ENCODE peak calls at places on chromosomes 11 and 22, in eight cellular contexts. C is B cell, R is NCI-H1930, X is PC-3, Q is cardiac fibroblast, H is RWPE1, U is NAMALWA, S is iris pigment epithelial cell. N is an unnamed sample.

GRCh38 chr11:71342116-71342515 is 89.7 kb upstream of the SHANK2 start:
- DNase-seq in C (no peak), R (no peak), X (no peak), Q (peak), H (no peak), U (no peak), S (peak), N (no peak)

GRCh38 chr11:7551571-7551970 is 37.8 kb downstream of the PPFIBP2 start:
- DNase-seq in C (no peak), R (no peak), X (no peak), Q (peak), H (peak), U (no peak), S (peak), N (no peak)

GRCh38 chr11:69010964-69011623 is 2.0 kb downstream of the MRGPRF start:
- DNase-seq in C (no peak), R (no peak), X (no peak), Q (peak), H (peak), U (no peak), S (peak), N (peak)

GRCh38 chr11:57711414-57712255 is at the start of gene MED19:
- DNase-seq in C (peak), R (peak), X (peak), Q (peak), H (peak), U (peak), S (peak), N (no peak)

GRCh38 chr11:8250446-8250845 is 13.2 kb downstream of the LMO1 start:
- DNase-seq in C (no peak), R (no peak), X (no peak), Q (no peak), H (no peak), U (no peak), S (no peak), N (no peak)

GRCh38 chr22:33519140-33519973 is 400.9 kb downstream of the LARGE1 start:
- DNase-seq in C (peak), R (peak), X (peak), Q (peak), H (no peak), U (peak), S (peak), N (peak)

GRCh38 chr11:636511-637332 is at the start of gene DRD4:
- DNase-seq in C (no peak), R (no peak), X (no peak), Q (peak), H (no peak), U (no peak), S (no peak), N (no peak)

GRCh38 chr11:80197155-80197554 is 756.3 kb upstream of the TENM4 start:
- DNase-seq in C (no peak), R (no peak), X (peak), Q (no peak), H (no peak), U (no peak), S (no peak), N (no peak)

GRCh38 chr11:91742155-91742554 is 482.5 kb upstream of the FAT3 start:
- DNase-seq in C (no peak), R (no peak), X (no peak), Q (no peak), H (no peak), U (no peak), S (no peak), N (no peak)

GRCh38 chr11:47508595-47509555 is 44.1 kb downstream of the CELF1 start:
- DNase-seq in C (no peak), R (no peak), X (no peak), Q (no peak), H (no peak), U (no peak), S (no peak), N (no peak)

GRCh38 chr22:11325767-11326166 is 4202.2 kb upstream of the OR11H1 start:
- DNase-seq in C (no peak), R (no peak), X (no peak), Q (no peak), H (no peak), U (no peak), S (no peak), N (no peak)

GRCh38 chr11:46369458-46370152 is 11.9 kb upstream of the MDK start:
- DNase-seq in C (peak), R (peak), X (peak), Q (peak), H (peak), U (peak), S (peak), N (no peak)